ENCODE peak calls at places on chromosomes 2 and 18, in eight cellular contexts. Z is PC-9, E is cardiac fibroblast, K is uterus, F is adrenal gland, U is HCT116, A is GM12878, J is keratinocyte. C is an unnamed sample.

GRCh38 chr2:12448846-12449480 is 267.8 kb upstream of the TRIB2 start:
- DNase-seq in Z (no peak), E (no peak), K (no peak), F (no peak), U (no peak), A (no peak), J (no peak), C (no peak)

GRCh38 chr2:240785424-240786335 is 34.3 kb downstream of the KIF1A start:
- DNase-seq in Z (no peak), E (no peak), K (no peak), F (no peak), U (no peak), A (no peak), J (no peak), C (no peak)

GRCh38 chr2:218871345-218872302 is 9.0 kb upstream of the WNT10A start:
- DNase-seq in Z (no peak), E (no peak), K (no peak), F (no peak), U (no peak), A (no peak), J (no peak), C (no peak)

GRCh38 chr2:83764447-83765005 is 694.6 kb downstream of the SUCLG1 start:
- DNase-seq in Z (no peak), E (no peak), K (no peak), F (no peak), U (no peak), A (no peak), J (no peak), C (no peak)

GRCh38 chr18:44545359-44545985 is 135.2 kb upstream of the SETBP1 start:
- DNase-seq in Z (no peak), E (no peak), K (no peak), F (no peak), U (no peak), A (no peak), J (no peak), C (no peak)

GRCh38 chr18:61608306-61608705 is 275.1 kb downstream of the CDH20 start:
- DNase-seq in Z (no peak), E (no peak), K (no peak), F (no peak), U (no peak), A (no peak), J (no peak), C (no peak)

GRCh38 chr2:28216320-28216719 is 176.3 kb upstream of the FOSL2 start:
- DNase-seq in Z (no peak), E (no peak), K (no peak), F (no peak), U (no peak), A (no peak), J (no peak), C (no peak)

GRCh38 chr2:114127372-114127771 is 237.5 kb downstream of the ACTR3 start:
- DNase-seq in Z (peak), E (no peak), K (no peak), F (no peak), U (no peak), A (no peak), J (no peak), C (no peak)

GRCh38 chr18:32695534-32695933 is 77.3 kb downstream of the KLHL14 start:
- DNase-seq in Z (no peak), E (no peak), K (no peak), F (no peak), U (no peak), A (no peak), J (no peak), C (no peak)

GRCh38 chr2:203567786-203568185 is 32.7 kb upstream of the RAPH1 start:
- DNase-seq in Z (no peak), E (peak), K (no peak), F (no peak), U (no peak), A (no peak), J (no peak), C (no peak)

DNA sequence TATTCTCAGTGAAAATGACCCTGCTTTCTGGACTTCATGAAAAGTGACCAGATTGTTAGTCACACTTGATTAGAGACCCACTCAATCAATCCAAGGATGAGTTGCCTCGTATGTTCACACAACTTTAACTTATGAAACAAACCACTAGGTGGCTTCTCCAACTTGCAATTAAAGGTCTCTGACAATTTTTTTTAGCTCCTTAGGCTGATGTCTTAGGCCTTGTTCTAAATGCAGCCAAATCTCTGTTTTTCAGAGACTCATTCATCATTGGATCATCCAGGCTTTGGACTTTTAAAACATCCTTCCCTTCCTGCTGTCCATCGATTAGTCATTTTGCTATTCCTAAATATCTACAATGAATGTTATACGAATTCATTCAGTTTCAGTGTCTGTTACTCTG is 63.3 kb downstream of the MREG start:
- DNase-seq in Z (peak), E (peak), K (no peak), F (no peak), U (peak), A (peak), J (no peak), C (no peak)
- TF ChIP-seq CTCF in Z (peak), E (peak), K (no peak), F (peak), U (peak), A (peak), J (peak), C (no peak)

GRCh38 chr2:230256735-230257332 is 31.3 kb downstream of the SP140 start:
- DNase-seq in Z (no peak), E (no peak), K (no peak), F (no peak), U (no peak), A (no peak), J (no peak), C (no peak)
- TF ChIP-seq CTCF in Z (no peak), E (no peak), K (no peak), F (no peak), U (no peak), A (no peak), J (no peak), C (no peak)

GRCh38 chr18:63505566-63506335 is 29.0 kb downstream of the SERPINB5 start:
- DNase-seq in Z (no peak), E (peak), K (no peak), F (peak), U (peak), A (no peak), J (no peak), C (no peak)
- TF ChIP-seq CTCF in Z (peak), E (peak), K (peak), F (peak), U (peak), A (peak), J (peak), C (no peak)

GRCh38 chr2:10448646-10449480 is 736 bp upstream of the ODC1 start:
- DNase-seq in Z (peak), E (peak), K (peak), F (peak), U (peak), A (peak), J (no peak), C (peak)

GRCh38 chr2:10449481-10449831 is 1.3 kb upstream of the ODC1 start:
- DNase-seq in Z (no peak), E (no peak), K (no peak), F (no peak), U (no peak), A (no peak), J (no peak), C (no peak)

GRCh38 chr2:10448208-10448645 is at the start of gene ODC1:
- DNase-seq in Z (peak), E (peak), K (peak), F (peak), U (peak), A (peak), J (no peak), C (peak)

GRCh38 chr2:10446631-10447030 is 1.5 kb downstream of the ODC1 start:
- DNase-seq in Z (no peak), E (no peak), K (no peak), F (no peak), U (no peak), A (no peak), J (no peak), C (no peak)

DNA sequence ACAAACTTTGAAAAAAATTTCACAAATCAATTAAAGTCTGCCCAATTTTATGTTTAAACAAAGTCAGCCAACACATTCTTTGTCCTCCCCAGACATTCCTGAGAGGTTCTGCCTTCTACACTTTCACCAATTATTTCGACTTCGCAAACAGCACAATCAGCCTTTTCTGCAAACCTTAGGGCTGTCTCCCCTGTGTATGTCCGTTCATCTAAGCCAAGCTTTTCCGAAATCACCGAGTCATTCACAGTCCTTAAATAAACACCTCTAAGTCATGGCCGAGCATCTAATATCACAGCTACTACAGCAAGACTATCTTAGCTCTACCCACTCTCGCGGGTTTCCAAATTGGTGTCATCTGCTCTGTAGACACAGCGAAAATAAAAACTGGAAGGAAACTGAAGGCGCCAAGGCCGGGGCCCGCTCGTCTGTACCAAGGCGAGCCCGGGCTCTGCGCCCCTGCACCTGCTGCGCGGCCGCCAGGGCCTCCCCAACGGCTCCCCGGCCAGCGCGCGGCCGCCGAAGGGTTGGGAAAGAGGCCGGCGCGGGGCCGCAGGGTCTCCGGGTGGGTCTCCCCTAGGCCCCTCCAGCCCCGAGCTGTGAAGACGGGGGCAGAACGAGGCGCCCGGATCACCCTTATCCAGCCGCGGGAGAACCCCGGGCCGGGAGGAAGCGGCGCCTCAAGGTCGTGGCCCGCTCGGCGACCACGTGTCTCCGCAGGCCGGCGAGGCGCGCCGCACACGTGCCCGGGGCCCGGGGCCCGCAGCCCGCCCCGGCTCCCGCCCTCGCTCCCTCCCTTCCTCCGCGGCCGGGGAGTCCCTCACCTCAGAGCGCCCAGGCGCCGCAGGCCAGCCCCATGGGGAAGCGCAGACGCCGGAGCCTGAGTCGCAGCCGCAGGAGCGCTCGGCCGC is 573 bp downstream of the ODC1 start:
- DNase-seq in Z (peak), E (peak), K (no peak), F (peak), U (no peak), A (peak), J (no peak), C (no peak)
- TF ChIP-seq CTCF in Z (peak), E (no peak), K (peak), F (no peak), U (peak), A (no peak), J (no peak), C (no peak)

DNA sequence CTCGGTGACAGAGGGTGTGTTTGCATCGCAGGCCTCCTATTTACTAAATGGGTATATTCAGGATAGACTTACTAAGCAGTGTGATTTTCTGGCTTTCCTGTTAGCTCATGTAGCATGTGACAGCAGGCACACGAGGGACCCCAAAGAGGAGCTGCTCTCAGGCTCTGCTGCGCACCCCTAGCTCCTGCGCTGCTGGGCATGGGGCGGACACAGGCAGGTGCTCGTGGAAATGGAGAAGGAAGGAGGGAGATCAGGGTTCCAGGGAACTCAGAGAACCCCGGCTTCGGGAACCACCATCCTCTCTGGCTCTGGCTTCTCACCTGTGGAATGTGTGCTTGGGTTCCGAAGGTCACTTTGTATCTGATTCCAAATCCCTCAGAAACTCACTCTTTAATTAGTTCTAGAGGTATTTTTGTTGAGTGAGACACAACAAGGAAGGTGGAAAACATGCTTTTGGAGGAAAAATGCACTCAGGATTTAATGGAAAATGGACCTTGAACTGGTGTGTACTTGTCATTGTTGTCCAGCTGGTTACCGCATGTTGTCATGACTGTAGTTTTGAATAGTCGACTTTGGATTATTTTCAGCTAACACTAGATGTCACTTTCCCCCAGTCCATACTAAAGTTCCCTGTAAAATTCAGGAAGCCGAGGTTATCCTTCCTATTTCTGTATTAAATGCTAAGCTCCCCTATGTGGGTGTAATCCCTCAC is 3.5 kb downstream of the SNTG2 start:
- DNase-seq in Z (no peak), E (peak), K (no peak), F (no peak), U (no peak), A (no peak), J (no peak), C (no peak)
- TF ChIP-seq CTCF in Z (no peak), E (peak), K (peak), F (no peak), U (no peak), A (no peak), J (no peak), C (no peak)

GRCh38 chr2:55857766-55858165 is 65.8 kb downstream of the EFEMP1 start:
- DNase-seq in Z (no peak), E (no peak), K (no peak), F (no peak), U (no peak), A (no peak), J (no peak), C (no peak)
- TF ChIP-seq CTCF in Z (no peak), E (no peak), K (no peak), F (no peak), U (no peak), A (no peak), J (no peak), C (no peak)

DNA sequence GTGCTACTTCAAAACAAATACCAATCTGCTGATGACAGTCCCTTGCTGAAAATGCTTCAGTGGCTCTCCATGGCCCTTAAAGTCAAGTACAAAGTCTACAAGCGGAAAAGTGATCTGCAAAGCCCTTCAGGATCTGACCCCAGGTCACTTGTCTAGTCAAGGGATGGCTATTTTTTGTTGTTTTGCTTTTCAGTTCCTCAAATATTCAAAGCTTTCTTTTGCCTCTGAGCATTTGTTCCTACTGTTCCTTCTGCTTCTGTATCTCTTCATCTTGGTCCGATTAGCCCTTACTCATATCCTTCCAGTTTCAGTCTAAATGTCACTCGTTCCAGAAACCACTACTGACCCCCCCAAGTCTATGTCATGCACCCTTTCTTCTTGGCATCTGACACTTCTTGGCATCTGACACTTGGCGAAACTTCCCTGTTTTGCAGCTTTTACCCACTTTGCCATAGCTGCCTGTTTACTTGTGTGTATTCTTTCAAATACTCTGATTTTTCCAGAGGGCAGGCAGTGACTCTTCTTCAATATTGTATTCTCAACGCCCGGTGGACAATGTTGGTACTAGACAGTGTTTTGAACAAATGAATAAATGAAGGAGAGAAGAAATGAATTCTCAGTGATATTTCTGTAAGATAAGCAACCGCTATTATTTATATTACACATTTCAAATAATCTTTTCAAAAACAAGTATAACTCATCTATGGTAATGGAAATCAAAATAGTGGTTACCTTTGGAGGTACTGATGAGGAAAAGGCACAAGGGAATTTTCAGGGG is 175.9 kb upstream of the FN1 start:
- DNase-seq in Z (peak), E (no peak), K (no peak), F (peak), U (no peak), A (no peak), J (no peak), C (no peak)
- TF ChIP-seq CTCF in Z (no peak), E (no peak), K (no peak), F (no peak), U (no peak), A (no peak), J (no peak), C (no peak)

DNA sequence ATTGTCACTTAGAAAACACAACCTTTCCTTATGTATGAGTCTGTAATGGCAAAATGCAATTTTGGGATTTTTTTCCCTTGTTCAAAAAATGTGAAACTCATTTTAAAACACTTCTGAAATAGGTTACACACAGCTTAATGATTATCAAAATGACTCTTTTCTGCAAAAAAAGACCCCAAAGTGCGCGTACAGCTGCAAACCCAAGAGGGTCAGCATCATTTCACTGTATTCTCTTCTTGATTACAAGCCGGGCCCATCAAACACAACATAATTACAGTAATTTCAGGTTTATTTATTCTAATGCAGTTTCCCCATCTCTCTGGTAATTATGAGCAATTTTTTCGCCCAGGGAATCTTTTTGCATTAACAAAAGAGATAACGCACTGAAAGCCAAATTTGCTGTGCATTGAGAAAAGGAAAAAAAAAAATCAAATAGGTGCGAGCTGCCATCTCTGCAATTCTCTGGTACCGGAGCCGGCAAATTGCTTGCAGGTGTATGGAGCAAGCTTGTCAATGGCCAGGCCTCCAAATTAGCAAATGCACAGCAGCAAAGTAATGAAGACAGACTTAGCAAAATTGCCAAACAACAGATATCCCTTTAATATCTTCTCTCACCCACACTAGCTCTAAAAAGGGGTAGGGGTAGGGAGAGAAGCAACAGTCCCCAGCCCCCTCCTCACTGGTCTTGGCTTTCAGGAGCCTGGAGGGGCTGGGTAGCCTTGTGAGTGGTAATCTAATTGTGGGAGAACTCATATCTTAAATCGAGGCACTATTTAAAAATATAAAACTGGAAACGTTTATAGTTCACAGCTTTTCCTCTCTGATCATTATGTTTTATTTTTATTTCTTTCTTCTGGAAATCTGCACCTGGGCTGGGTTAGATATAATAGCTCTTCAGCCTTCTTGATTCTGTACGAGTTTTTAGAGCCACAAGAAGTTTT is 6.6 kb downstream of the DLX1 start:
- DNase-seq in Z (no peak), E (no peak), K (no peak), F (no peak), U (no peak), A (no peak), J (no peak), C (no peak)
- TF ChIP-seq CTCF in Z (no peak), E (no peak), K (no peak), F (no peak), U (no peak), A (no peak), J (no peak), C (no peak)

DNA sequence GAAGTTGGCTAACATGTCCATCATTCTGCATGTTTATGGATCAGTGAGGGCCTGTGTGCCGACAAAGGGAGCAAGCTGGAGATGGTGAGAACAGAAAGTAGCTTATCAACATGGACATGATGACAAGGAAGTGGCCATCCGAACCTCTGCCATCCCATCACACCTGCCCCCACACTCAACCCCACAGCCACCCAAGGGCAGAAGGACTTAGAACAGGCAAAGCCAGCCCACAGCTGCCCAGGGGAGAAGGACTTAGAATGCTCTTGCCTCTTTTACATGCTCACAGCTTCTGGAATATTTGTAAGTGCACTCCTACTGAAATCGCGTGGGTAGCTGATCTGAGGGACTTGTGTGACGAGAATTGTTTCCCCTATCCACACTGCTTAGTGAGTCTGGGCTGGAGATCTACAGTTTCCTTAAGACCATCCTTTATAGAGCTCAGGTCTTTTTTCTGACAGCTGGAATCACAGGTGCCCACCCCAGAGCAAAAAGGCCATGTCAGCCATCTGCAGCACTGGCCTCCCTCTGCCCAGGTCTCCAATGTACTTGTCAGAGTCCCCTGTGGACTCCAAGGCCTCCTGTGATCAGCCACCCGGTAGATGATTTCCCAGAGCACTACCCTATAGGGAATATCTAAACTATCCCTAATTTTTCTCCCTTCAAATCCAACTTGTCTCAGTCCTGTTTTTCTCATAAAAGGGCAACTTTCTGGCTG is 154.1 kb downstream of the SMAD7 start:
- DNase-seq in Z (no peak), E (no peak), K (peak), F (no peak), U (no peak), A (no peak), J (no peak), C (no peak)
- TF ChIP-seq CTCF in Z (no peak), E (no peak), K (no peak), F (no peak), U (no peak), A (no peak), J (no peak), C (no peak)

C was measured in omental fat pad.